ENCODE peak calls at places on chromosomes 3 and 15, in seven cellular contexts. E, T, C, D, Q, L and N are unnamed samples.

GRCh38 chr3:4908769-4909156 is 70.5 kb upstream of the BHLHE40 start:
- DNase-seq in E (no peak), T (no peak), C (no peak), D (no peak), Q (no peak), L (no peak), N (no peak)

GRCh38 chr3:117105650-117106049 is 396.1 kb downstream of the TUSC7 start:
- DNase-seq in E (peak; percentile 83), T (peak; percentile 90), C (no peak), D (no peak), Q (peak; percentile 69), L (no peak), N (peak; percentile 60)

GRCh38 chr3:127755305-127755681 is 67.0 kb downstream of the MGLL start:
- DNase-seq in E (no peak), T (no peak), C (no peak), D (no peak), Q (no peak), L (no peak), N (no peak)

GRCh38 chr3:99699841-99700240 is 61.4 kb downstream of the COL8A1 start:
- DNase-seq in E (peak; percentile 59), T (peak; percentile 78), C (no peak), D (no peak), Q (peak; percentile 87), L (no peak), N (peak; percentile 77)

GRCh38 chr3:64417816-64418215 is 192.6 kb upstream of the PRICKLE2 start:
- DNase-seq in E (no peak), T (peak; percentile 52), C (no peak), D (no peak), Q (peak; percentile 51), L (no peak), N (peak; percentile 43)

GRCh38 chr3:183064475-183064874 is 34.8 kb downstream of the MCCC1 start:
- DNase-seq in E (no peak), T (no peak), C (no peak), D (no peak), Q (no peak), L (no peak), N (no peak)

GRCh38 chr3:123818324-123818920 is 65.7 kb downstream of the MYLK start:
- DNase-seq in E (no peak), T (peak; percentile 33), C (no peak), D (no peak), Q (no peak), L (no peak), N (peak; percentile 84)

GRCh38 chr15:23801881-23802280 is 114.8 kb upstream of the NDN start:
- DNase-seq in E (no peak), T (no peak), C (peak; percentile 39), D (no peak), Q (no peak), L (no peak), N (no peak)

GRCh38 chr15:25176616-25176923 is 221.8 kb downstream of the SNRPN start:
- DNase-seq in E (no peak), T (no peak), C (peak; percentile 17), D (peak; percentile 32), Q (no peak), L (no peak), N (no peak)

GRCh38 chr3:48952510-48953118 is 34.0 kb downstream of the ARIH2 start:
- DNase-seq in E (peak; percentile 18), T (no peak), C (peak; percentile 60), D (no peak), Q (peak; percentile 34), L (peak; percentile 19), N (no peak)

GRCh38 chr3:137105277-137105977 is 147.6 kb downstream of the IL20RB start:
- DNase-seq in E (peak; percentile 66), T (peak; percentile 62), C (no peak), D (no peak), Q (peak; percentile 76), L (peak; percentile 43), N (peak; percentile 78)

GRCh38 chr15:94119215-94119815 is 112.0 kb upstream of the MCTP2 start:
- DNase-seq in E (peak; percentile 13), T (no peak), C (no peak), D (peak; percentile 69), Q (no peak), L (no peak), N (no peak)

GRCh38 chr3:23450051-23450450 is 246.9 kb downstream of the UBE2E2 start:
- DNase-seq in E (no peak), T (no peak), C (no peak), D (no peak), Q (no peak), L (no peak), N (no peak)

GRCh38 chr3:183563686-183563941 is 8.1 kb upstream of the KLHL6 start:
- DNase-seq in E (no peak), T (no peak), C (no peak), D (no peak), Q (no peak), L (no peak), N (no peak)

GRCh38 chr15:51203797-51204196 is 109.1 kb upstream of the TNFAIP8L3 start:
- DNase-seq in E (peak; percentile 99), T (peak; percentile 74), C (no peak), D (no peak), Q (peak; percentile 89), L (peak; percentile 19), N (peak; percentile 64)

GRCh38 chr15:32859996-32860395 is 142.2 kb downstream of the GREM1 start:
- DNase-seq in E (no peak), T (no peak), C (no peak), D (no peak), Q (no peak), L (no peak), N (no peak)

GRCh38 chr15:32864841-32865240 is 147.0 kb downstream of the GREM1 start:
- DNase-seq in E (no peak), T (no peak), C (no peak), D (no peak), Q (no peak), L (no peak), N (no peak)

GRCh38 chr15:32864051-32864450 is 146.2 kb downstream of the GREM1 start:
- DNase-seq in E (no peak), T (no peak), C (no peak), D (no peak), Q (no peak), L (peak; percentile 54), N (no peak)

GRCh38 chr15:32859246-32859645 is 141.4 kb downstream of the GREM1 start:
- DNase-seq in E (no peak), T (no peak), C (no peak), D (no peak), Q (no peak), L (no peak), N (no peak)

DNA sequence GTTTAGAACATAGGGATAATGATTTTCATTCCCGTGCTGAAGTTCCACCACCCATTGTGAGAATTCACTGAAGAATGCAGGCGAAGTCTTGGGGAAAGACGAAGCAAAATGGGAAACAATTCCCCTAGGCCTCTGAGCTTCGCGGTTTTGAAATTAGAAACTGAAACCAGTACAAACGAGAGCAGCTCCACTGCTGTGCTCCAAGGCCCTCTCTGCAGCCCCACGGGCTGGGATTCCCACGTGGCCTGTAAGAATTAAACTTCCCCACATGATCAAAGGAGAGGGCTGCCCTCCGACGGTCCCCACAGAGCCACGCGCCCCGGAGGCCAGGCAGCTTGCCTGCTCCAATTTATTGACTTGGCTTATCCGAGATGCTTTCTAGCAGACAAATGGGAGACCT is 143.9 kb downstream of the GREM1 start:
- DNase-seq in E (peak; percentile 76), T (peak; percentile 73), C (no peak), D (peak; percentile 58), Q (peak; percentile 70), L (no peak), N (peak; percentile 90)
- H3K4me3 ChIP-seq in E (no peak overlapping the region), T (no peak overlapping the region), C (no peak overlapping the region), D (peak overlapping the region; percentile 20), Q (no peak overlapping the region), L (no peak overlapping the region), N (no peak overlapping the region)

GRCh38 chr15:68278345-68279217 is 1.0 kb downstream of the FEM1B start:
- DNase-seq in E (peak; percentile 34), T (peak; percentile 35), C (no peak), D (no peak), Q (peak; percentile 71), L (peak; percentile 86), N (peak; percentile 49)
- TF ChIP-seq CTCF in E (no peak), T (peak; percentile 42), C (no peak), D (no peak), Q (peak; percentile 34), L (no peak), N (peak; percentile 41)

GRCh38 chr15:41125950-41126642 is 10.0 kb upstream of the INO80 start:
- DNase-seq in E (no peak), T (no peak), C (no peak), D (no peak), Q (no peak), L (no peak), N (no peak)

GRCh38 chr15:41124058-41124457 is 8.0 kb upstream of the INO80 start:
- DNase-seq in E (no peak), T (no peak), C (no peak), D (no peak), Q (no peak), L (no peak), N (no peak)

GRCh38 chr15:41121951-41122350 is 5.9 kb upstream of the INO80 start:
- DNase-seq in E (no peak), T (no peak), C (no peak), D (no peak), Q (no peak), L (no peak), N (no peak)

GRCh38 chr15:41125063-41125669 is 9.1 kb upstream of the INO80 start:
- DNase-seq in E (no peak), T (no peak), C (no peak), D (no peak), Q (no peak), L (peak; percentile 38), N (no peak)

DNA sequence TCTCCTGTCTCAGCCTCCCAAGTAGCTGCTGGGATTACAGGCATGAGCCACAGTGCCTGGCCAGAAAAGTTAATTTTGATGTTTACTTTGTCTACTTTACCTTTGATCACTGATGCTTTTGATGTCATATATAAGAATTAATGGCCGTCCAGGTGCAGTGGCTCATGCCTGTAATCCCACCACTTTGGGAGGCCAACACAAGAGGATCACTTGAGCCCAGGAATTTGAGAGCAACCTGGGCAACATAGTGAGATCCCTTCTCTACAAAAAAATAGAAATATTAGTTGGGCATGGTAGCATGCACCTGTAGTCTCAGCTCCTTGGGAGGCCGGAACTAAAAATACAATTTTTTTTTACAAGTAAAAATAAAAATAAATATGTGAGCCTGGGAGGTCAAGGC is 6.8 kb upstream of the INO80 start:
- DNase-seq in E (no peak), T (no peak), C (no peak), D (no peak), Q (no peak), L (no peak), N (no peak)
- H3K4me3 ChIP-seq in E (no peak overlapping the region), T (no peak overlapping the region), C (no peak overlapping the region), D (no peak overlapping the region), Q (no peak overlapping the region), L (no peak overlapping the region), N (no peak overlapping the region)

DNA sequence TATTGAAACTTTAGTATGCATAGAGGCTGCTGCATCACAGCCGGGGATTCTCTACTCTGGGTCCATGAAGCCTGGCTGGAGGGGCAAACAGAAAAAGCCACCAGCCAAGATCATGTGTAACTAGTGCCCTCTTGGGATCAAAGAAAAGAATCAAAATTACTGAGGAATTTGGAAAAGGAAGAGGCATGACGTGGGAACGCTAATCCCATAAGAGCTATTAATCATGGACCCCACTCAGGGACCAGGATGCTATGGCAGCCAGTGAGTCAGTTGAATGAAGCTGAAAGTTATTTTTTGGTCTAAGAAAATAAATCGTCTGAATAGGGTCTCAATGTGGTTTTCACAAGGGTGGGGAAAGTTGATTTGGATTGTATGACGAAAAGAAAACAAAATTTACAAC is 1165.1 kb downstream of the ROBO2 start:
- DNase-seq in E (peak; percentile 70), T (peak; percentile 67), C (no peak), D (no peak), Q (peak; percentile 78), L (no peak), N (peak; percentile 81)
- TF ChIP-seq CTCF in E (no peak), T (peak; percentile 33), C (no peak), D (no peak), Q (no peak), L (no peak), N (peak; percentile 17)